ENCODE peak calls at places on chromosomes 12 and 14, in six cellular contexts. D is cardiac muscle cell, F is heart right ventricle, Q is ascending aorta, S is mammary epithelial cell, U is lower lobe of right lung. K is an unnamed sample.

GRCh38 chr14:23725980-23726746 is 90.0 kb downstream of the DHRS2 start:
- DNase-seq in D (no peak), F (no peak), Q (no peak), S (no peak), U (no peak), K (no peak)

GRCh38 chr14:50417853-50418252 is 21.2 kb upstream of the CDKL1 start:
- DNase-seq in D (peak; percentile 55), F (no peak), Q (no peak), S (no peak), U (no peak), K (no peak)

GRCh38 chr12:28631831-28632230 is 441.6 kb downstream of the CCDC91 start:
- DNase-seq in D (peak; percentile 17), F (no peak), Q (no peak), S (peak; percentile 51), U (no peak), K (no peak)

GRCh38 chr12:82357340-82357739 is 847 bp downstream of the CCDC59 start:
- DNase-seq in D (no peak), F (no peak), Q (no peak), S (no peak), U (no peak), K (no peak)

GRCh38 chr12:69055280-69055679 is 122.3 kb upstream of the CPM start:
- DNase-seq in D (no peak), F (no peak), Q (no peak), S (no peak), U (no peak), K (no peak)

GRCh38 chr14:94583557-94583956 is 2.3 kb downstream of the SERPINA5 start:
- DNase-seq in D (no peak), F (no peak), Q (no peak), S (no peak), U (no peak), K (no peak)

GRCh38 chr12:110670161-110670701 is 18.7 kb downstream of the HVCN1 start:
- DNase-seq in D (no peak), F (no peak), Q (no peak), S (no peak), U (no peak), K (no peak)

GRCh38 chr14:43651185-43651787 is 855.8 kb downstream of the FSCB start:
- DNase-seq in D (no peak), F (no peak), Q (no peak), S (no peak), U (no peak), K (no peak)

GRCh38 chr12:48004941-48005749 is 869 bp upstream of the COL2A1 start:
- DNase-seq in D (no peak), F (no peak), Q (no peak), S (no peak), U (no peak), K (no peak)

GRCh38 chr12:95943231-95943842 is at the start of gene AMDHD1:
- DNase-seq in D (peak; percentile 55), F (peak; percentile 66), Q (peak; percentile 68), S (peak; percentile 52), U (peak; percentile 74), K (no peak)

GRCh38 chr12:50174971-50175715 is 8.0 kb upstream of the CERS5 start:
- DNase-seq in D (peak; percentile 88), F (no peak), Q (no peak), S (no peak), U (no peak), K (no peak)

GRCh38 chr12:27818421-27818918 is 38.4 kb upstream of the MANSC4 start:
- DNase-seq in D (no peak), F (no peak), Q (no peak), S (no peak), U (no peak), K (no peak)

GRCh38 chr14:91241848-91242247 is 2.7 kb downstream of the GPR68 start:
- DNase-seq in D (no peak), F (no peak), Q (no peak), S (no peak), U (no peak), K (no peak)

GRCh38 chr12:47741340-47741703 is 16.0 kb upstream of the ENDOU start:
- DNase-seq in D (peak; percentile 28), F (peak; percentile 84), Q (peak; percentile 86), S (peak; percentile 65), U (peak; percentile 80), K (peak; percentile 90)

GRCh38 chr12:72209096-72209495 is 63.1 kb upstream of the TRHDE start:
- DNase-seq in D (no peak), F (no peak), Q (no peak), S (no peak), U (no peak), K (no peak)

GRCh38 chr12:46208370-46208769 is 60.5 kb downstream of the SLC38A1 start:
- DNase-seq in D (no peak), F (no peak), Q (no peak), S (no peak), U (no peak), K (no peak)

GRCh38 chr12:83642205-83642604 is 955.5 kb downstream of the TMTC2 start:
- DNase-seq in D (no peak), F (no peak), Q (no peak), S (no peak), U (no peak), K (no peak)

GRCh38 chr14:94679941-94680340 is 67.8 kb downstream of the SERPINA3 start:
- DNase-seq in D (no peak), F (no peak), Q (peak; percentile 39), S (no peak), U (no peak), K (no peak)

GRCh38 chr14:105480807-105481801 is 5.6 kb upstream of the CRIP1 start:
- DNase-seq in D (peak; percentile 93), F (peak; percentile 92), Q (peak; percentile 97), S (peak; percentile 80), U (peak; percentile 92), K (peak; percentile 94)

GRCh38 chr14:57291692-57292647 is 23.2 kb downstream of the AP5M1 start:
- DNase-seq in D (no peak), F (no peak), Q (no peak), S (no peak), U (no peak), K (no peak)

GRCh38 chr12:124622326-124622725 is 54.9 kb upstream of the NCOR2 start:
- DNase-seq in D (no peak), F (no peak), Q (no peak), S (no peak), U (peak; percentile 57), K (no peak)

GRCh38 chr12:124622764-124623163 is 55.4 kb upstream of the NCOR2 start:
- DNase-seq in D (no peak), F (no peak), Q (no peak), S (no peak), U (no peak), K (no peak)

GRCh38 chr12:124618291-124618902 is 51.0 kb upstream of the NCOR2 start:
- DNase-seq in D (no peak), F (no peak), Q (no peak), S (peak; percentile 76), U (no peak), K (no peak)

GRCh38 chr12:124621296-124621660 is 53.9 kb upstream of the NCOR2 start:
- DNase-seq in D (peak; percentile 76), F (peak; percentile 70), Q (peak; percentile 93), S (no peak), U (peak; percentile 87), K (peak; percentile 91)

GRCh38 chr12:124620606-124621295 is 53.3 kb upstream of the NCOR2 start:
- DNase-seq in D (peak; percentile 47), F (no peak), Q (no peak), S (peak; percentile 94), U (no peak), K (no peak)
- H3K4me3 ChIP-seq in D (no peak overlapping the region), F (no peak overlapping the region), Q (no peak overlapping the region), S (no peak overlapping the region), U (no peak overlapping the region), K (no peak overlapping the region)

DNA sequence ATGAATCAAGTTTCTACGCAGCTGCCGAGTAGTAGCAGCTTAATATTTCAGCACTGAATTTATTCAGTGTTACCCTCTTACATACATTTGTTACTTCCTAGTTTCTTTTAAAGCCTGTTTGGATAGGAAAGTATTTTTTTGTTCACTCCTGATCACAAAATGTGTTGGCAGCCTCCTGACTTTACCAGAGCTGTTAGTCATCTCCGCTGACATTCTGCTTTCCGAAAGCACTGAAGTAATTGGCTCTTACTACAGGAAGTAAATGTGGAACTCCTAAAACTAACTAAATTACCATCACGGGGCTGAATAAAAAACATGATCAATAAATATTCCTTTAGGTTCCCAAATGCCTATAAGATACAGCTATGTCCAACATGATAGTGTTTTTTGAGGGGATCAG is 225.5 kb downstream of the EPS8 start:
- DNase-seq in D (peak; percentile 72), F (no peak), Q (peak; percentile 76), S (peak; percentile 56), U (no peak), K (no peak)
- H3K4me1 ChIP-seq in D (no peaks in the 10 kb centered on the region), F (no peaks in the 10 kb centered on the region), Q (peaks cover 30% of the 10 kb centered on the region), S (no peaks in the 10 kb centered on the region), U (peaks cover 18% of the 10 kb centered on the region), K (peaks cover 17% of the 10 kb centered on the region)

GRCh38 chr12:70994217-70994788 is 73.8 kb upstream of the PTPRR start:
- DNase-seq in D (peak; percentile 91), F (no peak), Q (no peak), S (peak; percentile 37), U (no peak), K (no peak)
- H3K4me3 ChIP-seq in D (no peak overlapping the region), F (no peak overlapping the region), Q (no peak overlapping the region), S (no peak overlapping the region), U (no peak overlapping the region), K (no peak overlapping the region)

DNA sequence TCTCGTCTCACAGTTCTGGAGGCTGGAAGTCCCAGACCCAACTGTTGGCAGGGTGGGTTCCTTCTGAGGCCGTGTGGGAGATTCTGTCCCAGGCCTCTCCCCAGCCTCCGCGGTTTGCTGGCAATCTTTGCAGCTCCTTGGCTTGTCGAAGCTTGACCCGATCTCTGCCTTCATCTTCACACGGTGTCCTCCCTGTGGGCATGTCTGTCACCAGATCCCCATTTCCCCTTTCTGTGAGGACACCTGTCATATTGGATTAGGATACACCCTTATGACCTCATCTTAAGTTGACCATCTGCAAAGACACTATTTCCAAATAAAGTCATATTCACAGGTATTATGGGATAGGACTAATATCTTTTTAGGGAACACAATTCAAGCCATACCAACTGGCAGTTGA is 22.6 kb upstream of the LRP1-AS start:
- DNase-seq in D (no peak), F (no peak), Q (no peak), S (no peak), U (no peak), K (no peak)
- H3K4me1 ChIP-seq in D (no peaks in the 10 kb centered on the region), F (no peaks in the 10 kb centered on the region), Q (no peaks in the 10 kb centered on the region), S (peaks cover 32% of the 10 kb centered on the region), U (no peaks in the 10 kb centered on the region), K (peaks cover 74% of the 10 kb centered on the region)